ENCODE peak calls at places on chromosomes 5 and 9, in seven cellular contexts. One of them, this sample, is unnamed.

GRCh38 chr5:78768781-78769380 is 120.3 kb upstream of the LHFPL2 start:
- DNase-seq in Panc1: no peak
- DNase-seq in A549: no peak
- DNase-seq in HL-60: no peak
- DNase-seq in HepG2: no peak
- DNase-seq in SK-N-SH: no peak
- DNase-seq in GM23338: no peak
- DNase-seq in this sample: no peak

GRCh38 chr9:2013688-2014087 is 1.5 kb upstream of the SMARCA2 start:
- DNase-seq in GM23338: no peak
- DNase-seq in SK-N-SH: no peak
- DNase-seq in A549: no peak
- DNase-seq in HL-60: no peak
- DNase-seq in HepG2: no peak
- DNase-seq in Panc1: no peak
- DNase-seq in this sample: no peak

GRCh38 chr9:2655411-2655901 is 33.9 kb downstream of the VLDLR start:
- DNase-seq in HL-60: peak
- DNase-seq in SK-N-SH: no peak
- DNase-seq in GM23338: no peak
- DNase-seq in Panc1: peak
- DNase-seq in A549: peak
- DNase-seq in HepG2: no peak
- DNase-seq in this sample: no peak

GRCh38 chr5:94181940-94182339 is 436.5 kb downstream of the KIAA0825 start:
- DNase-seq in Panc1: peak
- DNase-seq in HL-60: no peak
- DNase-seq in GM23338: peak
- DNase-seq in A549: peak
- DNase-seq in HepG2: peak
- DNase-seq in SK-N-SH: no peak
- DNase-seq in this sample: peak

GRCh38 chr9:21395778-21396717 is 10.8 kb upstream of the IFNA2 start:
- DNase-seq in GM23338: peak
- DNase-seq in HepG2: peak
- DNase-seq in HL-60: peak
- DNase-seq in Panc1: no peak
- DNase-seq in SK-N-SH: peak
- DNase-seq in A549: peak
- DNase-seq in this sample: peak

GRCh38 chr9:31588756-31589155 is 795.7 kb upstream of the ACO1 start:
- DNase-seq in SK-N-SH: no peak
- DNase-seq in Panc1: no peak
- DNase-seq in GM23338: no peak
- DNase-seq in HepG2: no peak
- DNase-seq in HL-60: no peak
- DNase-seq in A549: no peak
- DNase-seq in this sample: no peak

GRCh38 chr9:27362447-27363210 is 65.7 kb upstream of the EQTN start:
- DNase-seq in HL-60: no peak
- DNase-seq in Panc1: no peak
- DNase-seq in GM23338: no peak
- DNase-seq in A549: no peak
- DNase-seq in SK-N-SH: no peak
- DNase-seq in HepG2: no peak
- DNase-seq in this sample: no peak

GRCh38 chr9:69822091-69822750 is 1.6 kb downstream of the CFAP95 start:
- DNase-seq in A549: peak
- DNase-seq in HepG2: no peak
- DNase-seq in Panc1: no peak
- DNase-seq in SK-N-SH: no peak
- DNase-seq in HL-60: no peak
- DNase-seq in GM23338: peak
- DNase-seq in this sample: no peak

GRCh38 chr5:16625116-16625515 is 8.3 kb upstream of the RETREG1 start:
- DNase-seq in SK-N-SH: no peak
- DNase-seq in HepG2: no peak
- DNase-seq in A549: no peak
- DNase-seq in GM23338: no peak
- DNase-seq in Panc1: no peak
- DNase-seq in HL-60: peak
- DNase-seq in this sample: no peak

GRCh38 chr9:107389617-107390071 is 99.9 kb downstream of the KLF4 start:
- DNase-seq in HL-60: no peak
- DNase-seq in Panc1: no peak
- DNase-seq in GM23338: no peak
- DNase-seq in SK-N-SH: no peak
- DNase-seq in A549: peak
- DNase-seq in HepG2: peak
- DNase-seq in this sample: no peak

GRCh38 chr5:23257656-23258055 is 249.8 kb upstream of the PRDM9 start:
- DNase-seq in SK-N-SH: no peak
- DNase-seq in GM23338: no peak
- DNase-seq in Panc1: peak
- DNase-seq in A549: no peak
- DNase-seq in HepG2: no peak
- DNase-seq in HL-60: no peak
- DNase-seq in this sample: no peak

GRCh38 chr5:134029156-134029555 is 24.4 kb upstream of the VDAC1 start:
- DNase-seq in HL-60: no peak
- DNase-seq in GM23338: no peak
- DNase-seq in SK-N-SH: no peak
- DNase-seq in Panc1: no peak
- DNase-seq in HepG2: no peak
- DNase-seq in A549: peak
- DNase-seq in this sample: no peak

GRCh38 chr5:159041754-159042153 is 58.0 kb downstream of the EBF1 start:
- DNase-seq in A549: no peak
- DNase-seq in GM23338: no peak
- DNase-seq in SK-N-SH: no peak
- DNase-seq in HL-60: no peak
- DNase-seq in Panc1: no peak
- DNase-seq in HepG2: no peak
- DNase-seq in this sample: no peak

GRCh38 chr9:32589083-32589713 is 16.2 kb upstream of the NDUFB6 start:
- DNase-seq in Panc1: no peak
- DNase-seq in HL-60: peak
- DNase-seq in HepG2: peak
- DNase-seq in A549: peak
- DNase-seq in SK-N-SH: peak
- DNase-seq in GM23338: peak
- DNase-seq in this sample: peak

GRCh38 chr5:156391139-156391538 is 64.2 kb downstream of the SGCD start:
- DNase-seq in HL-60: peak
- DNase-seq in SK-N-SH: no peak
- DNase-seq in Panc1: no peak
- DNase-seq in HepG2: peak
- DNase-seq in A549: peak
- DNase-seq in GM23338: no peak
- DNase-seq in this sample: no peak

GRCh38 chr9:95007470-95007869 is 281.0 kb downstream of the AOPEP start:
- DNase-seq in GM23338: no peak
- DNase-seq in A549: no peak
- DNase-seq in HL-60: no peak
- DNase-seq in Panc1: no peak
- DNase-seq in HepG2: no peak
- DNase-seq in SK-N-SH: no peak
- DNase-seq in this sample: no peak

GRCh38 chr9:7640205-7640604 is 159.4 kb downstream of the DMAC1 start:
- DNase-seq in HL-60: no peak
- DNase-seq in Panc1: no peak
- DNase-seq in A549: no peak
- DNase-seq in HepG2: no peak
- DNase-seq in GM23338: no peak
- DNase-seq in SK-N-SH: no peak
- DNase-seq in this sample: no peak

DNA sequence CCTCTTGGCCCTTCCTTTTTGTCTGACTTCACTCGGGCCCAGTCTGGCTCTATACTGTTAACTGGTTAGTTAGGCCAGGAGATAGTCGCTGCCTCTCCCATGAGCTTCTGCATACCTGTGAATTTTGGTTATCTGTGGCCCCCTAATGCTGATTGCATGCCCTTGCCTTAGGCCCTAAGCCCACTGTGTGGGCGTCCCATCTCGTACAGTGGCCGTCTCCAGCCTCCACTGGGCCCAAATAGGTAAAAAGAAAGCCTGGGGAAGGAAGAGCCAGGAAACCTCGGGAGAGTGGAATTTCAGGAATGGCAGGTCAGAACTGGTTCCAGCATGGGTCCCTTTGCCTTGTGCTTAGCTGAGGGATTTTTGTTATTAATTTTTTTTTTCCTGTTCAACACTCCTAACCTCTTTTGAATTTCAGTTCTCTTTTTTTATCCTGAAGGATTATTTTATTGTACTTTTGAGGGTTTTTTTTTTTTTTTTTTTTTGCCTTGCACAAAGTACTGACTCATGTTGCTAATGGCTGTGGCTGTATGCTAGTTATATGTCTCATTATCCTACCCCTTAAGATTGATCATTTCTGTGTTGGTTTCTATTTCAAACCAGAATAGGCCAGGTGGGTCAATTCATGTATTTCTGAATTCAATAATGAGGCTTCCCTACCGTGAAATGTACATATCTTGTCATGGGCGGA is 3.4 kb downstream of the PRRC2B start:
- DNase-seq in Panc1: no peak
- DNase-seq in HepG2: no peak
- DNase-seq in GM23338: peak
- DNase-seq in HL-60: no peak
- DNase-seq in A549: no peak
- DNase-seq in SK-N-SH: no peak
- DNase-seq in this sample: no peak
- TF ChIP-seq REST in Panc1: no peak
- TF ChIP-seq REST in HepG2: no peak
- TF ChIP-seq REST in GM23338: no peak
- TF ChIP-seq REST in HL-60: no peak
- TF ChIP-seq REST in A549: no peak
- TF ChIP-seq REST in SK-N-SH: no peak
- TF ChIP-seq REST in this sample: no peak

DNA sequence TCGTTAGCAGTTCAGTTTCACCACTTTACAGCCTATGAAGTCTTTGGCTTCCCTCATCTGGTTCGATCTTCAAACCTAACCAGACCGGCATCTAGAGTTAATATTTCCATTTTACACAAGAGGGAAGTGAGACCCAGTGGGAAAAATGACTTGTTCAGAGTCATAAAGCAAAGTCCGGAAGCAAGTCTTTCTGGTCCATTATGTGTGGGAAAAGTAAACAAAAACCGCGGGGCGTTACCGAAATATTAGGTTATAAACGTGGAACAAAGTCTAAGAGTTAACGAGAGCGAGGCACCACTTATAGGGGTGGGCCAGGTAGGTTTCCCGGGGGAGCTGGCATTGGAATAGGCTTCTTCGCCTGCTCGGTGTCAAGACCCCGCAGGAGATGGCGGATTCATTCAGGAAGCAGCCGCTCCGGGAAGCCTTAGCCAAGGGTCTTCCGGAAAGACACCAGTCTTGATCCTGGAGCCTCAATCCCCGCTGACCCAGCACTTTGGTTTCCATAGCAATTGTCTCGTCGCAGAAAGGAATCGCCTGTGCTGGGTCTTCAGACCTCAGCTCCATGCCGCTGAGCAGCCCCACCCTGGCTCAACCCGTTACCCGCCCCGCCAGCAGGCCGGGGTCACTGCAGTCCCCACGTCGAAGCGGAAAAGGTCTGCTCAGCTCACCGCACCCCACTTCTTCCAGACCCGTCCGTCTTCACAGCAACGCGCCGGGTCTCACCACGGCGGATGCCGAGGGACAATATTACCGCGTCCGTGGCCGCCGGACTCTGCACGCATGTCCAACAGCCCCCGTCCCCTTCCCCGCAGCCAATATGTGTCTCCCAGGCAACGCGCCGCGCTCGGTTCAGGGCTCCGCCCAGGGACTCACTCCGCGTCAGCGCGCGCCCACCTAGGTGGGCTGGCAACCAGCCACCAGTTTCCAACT is at the start of gene C5orf52:
- DNase-seq in Panc1: no peak
- DNase-seq in HepG2: peak
- DNase-seq in SK-N-SH: peak
- DNase-seq in HL-60: no peak
- DNase-seq in GM23338: peak
- DNase-seq in A549: peak
- DNase-seq in this sample: no peak
- TF ChIP-seq REST in Panc1: no peak
- TF ChIP-seq REST in HepG2: no peak
- TF ChIP-seq REST in SK-N-SH: no peak
- TF ChIP-seq REST in HL-60: no peak
- TF ChIP-seq REST in GM23338: no peak
- TF ChIP-seq REST in A549: no peak
- TF ChIP-seq REST in this sample: no peak

GRCh38 chr9:134800791-134801339 is 79.7 kb upstream of the FCN2 start:
- DNase-seq in Panc1: no peak
- DNase-seq in SK-N-SH: no peak
- DNase-seq in HepG2: no peak
- DNase-seq in HL-60: no peak
- DNase-seq in GM23338: no peak
- DNase-seq in A549: no peak
- DNase-seq in this sample: no peak
- TF ChIP-seq REST in Panc1: no peak
- TF ChIP-seq REST in SK-N-SH: no peak
- TF ChIP-seq REST in HepG2: no peak
- TF ChIP-seq REST in HL-60: no peak
- TF ChIP-seq REST in GM23338: no peak
- TF ChIP-seq REST in A549: no peak
- TF ChIP-seq REST in this sample: no peak

GRCh38 chr9:37436540-37436939 is 14.0 kb downstream of the GRHPR start:
- DNase-seq in A549: no peak
- DNase-seq in GM23338: no peak
- DNase-seq in Panc1: no peak
- DNase-seq in HL-60: no peak
- DNase-seq in HepG2: no peak
- DNase-seq in SK-N-SH: no peak
- DNase-seq in this sample: no peak
- TF ChIP-seq REST in A549: no peak
- TF ChIP-seq REST in GM23338: no peak
- TF ChIP-seq REST in Panc1: no peak
- TF ChIP-seq REST in HL-60: no peak
- TF ChIP-seq REST in HepG2: no peak
- TF ChIP-seq REST in SK-N-SH: no peak
- TF ChIP-seq REST in this sample: no peak

DNA sequence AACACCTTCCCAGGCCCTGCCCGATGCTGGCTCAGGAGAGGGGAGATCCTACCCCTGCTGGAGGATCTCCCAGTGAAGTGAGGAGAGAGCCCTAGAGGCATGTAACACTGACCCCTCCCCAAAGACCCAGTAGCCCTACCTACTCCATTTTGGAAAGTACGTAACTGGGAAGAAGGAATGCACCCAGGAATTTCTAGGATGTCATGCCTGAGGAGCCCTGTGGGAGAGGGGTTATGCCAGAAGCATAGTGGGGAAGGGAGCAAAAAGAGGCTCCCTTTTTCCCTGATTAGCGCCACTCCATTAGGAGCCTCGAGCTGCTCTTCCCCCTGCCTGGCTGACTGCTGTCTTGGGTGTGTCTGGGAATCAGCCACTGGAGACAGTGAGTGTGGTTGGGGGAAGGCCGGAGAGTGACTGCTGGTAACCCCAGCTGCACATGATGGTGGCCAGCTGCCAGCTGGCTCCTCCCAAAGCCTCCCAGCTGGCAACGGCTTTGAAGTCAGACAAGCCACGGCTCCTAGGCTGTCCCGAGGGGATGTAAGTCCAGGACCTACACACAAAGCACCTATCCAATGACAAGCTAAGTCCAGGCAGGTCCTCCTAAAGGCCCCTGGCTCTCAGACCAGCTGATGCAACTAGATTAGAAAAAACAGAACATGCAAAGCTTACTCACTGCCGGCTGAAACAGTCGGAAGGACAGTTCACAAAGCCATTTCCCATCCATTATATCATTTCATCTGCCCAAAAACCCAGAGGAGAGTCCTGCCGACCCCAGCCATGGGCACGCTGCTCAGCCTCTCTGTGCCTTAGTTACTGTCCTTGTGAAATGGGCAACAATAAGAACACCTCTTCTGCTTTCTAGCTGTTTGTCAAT is 136.5 kb upstream of the ABCA1 start:
- DNase-seq in HL-60: peak
- DNase-seq in Panc1: peak
- DNase-seq in SK-N-SH: peak
- DNase-seq in A549: peak
- DNase-seq in HepG2: peak
- DNase-seq in GM23338: peak
- DNase-seq in this sample: no peak
- TF ChIP-seq REST in HL-60: no peak
- TF ChIP-seq REST in Panc1: no peak
- TF ChIP-seq REST in SK-N-SH: peak
- TF ChIP-seq REST in A549: no peak
- TF ChIP-seq REST in HepG2: no peak
- TF ChIP-seq REST in GM23338: no peak
- TF ChIP-seq REST in this sample: no peak

This sample was measured in HCT116.